ENCODE peak calls at places on chromosomes 4 and X, in seven cellular contexts. Z is fibroblast of lung, T is upper lobe of left lung, D is HFFc6, M is fibroblast of pulmonary artery, J is transverse colon, H is left lung. N is an unnamed sample.

GRCh38 chr4:48954314-48954713 is 31.8 kb upstream of the CWH43 start:
- DNase-seq in Z (peak), J (no peak), D (peak), H (no peak), M (no peak), T (no peak), N (no peak)

GRCh38 chr4:1416051-1416947 is 10.1 kb upstream of the NKX1-1 start:
- DNase-seq in T (no peak), Z (no peak), H (peak), M (no peak), J (no peak), D (no peak), N (no peak)

GRCh38 chr4:38287090-38287843 is 327.1 kb downstream of the PTTG2 start:
- DNase-seq in Z (no peak), H (no peak), M (no peak), T (no peak), D (no peak), J (no peak), N (no peak)

GRCh38 chr4:156346959-156347385 is 393.3 kb upstream of the CTSO start:
- DNase-seq in M (no peak), H (no peak), Z (no peak), T (no peak), D (no peak), J (no peak), N (peak)

GRCh38 chrX:154908821-154909220 is 22.7 kb downstream of the F8A1 start:
- DNase-seq in Z (no peak), M (no peak), H (no peak), D (no peak), J (no peak), T (no peak), N (no peak)

GRCh38 chr4:166972071-166972470 is 262.2 kb downstream of the SPOCK3 start:
- DNase-seq in H (no peak), T (no peak), D (no peak), Z (peak), M (peak), J (no peak), N (peak)

GRCh38 chr4:119328695-119329094 is 6.8 kb upstream of the FABP2 start:
- DNase-seq in M (no peak), H (no peak), Z (no peak), J (no peak), D (no peak), T (no peak), N (no peak)

GRCh38 chrX:123818243-123818642 is 41.6 kb upstream of the XIAP start:
- DNase-seq in J (no peak), M (no peak), H (no peak), Z (peak), T (no peak), D (peak), N (no peak)

GRCh38 chrX:131614241-131614640 is 70.4 kb downstream of the OR13H1 start:
- DNase-seq in T (no peak), J (no peak), D (no peak), M (no peak), Z (peak), H (no peak), N (no peak)

GRCh38 chr4:184430163-184430562 is 44.2 kb downstream of the IRF2 start:
- DNase-seq in M (no peak), T (no peak), D (no peak), H (no peak), J (no peak), Z (no peak), N (no peak)

GRCh38 chr4:186724861-186725419 is 1.3 kb upstream of the FAT1 start:
- DNase-seq in M (peak), H (no peak), D (no peak), J (no peak), Z (peak), T (no peak), N (peak)

GRCh38 chr4:74039065-74039763 is 725 bp upstream of the CXCL3 start:
- DNase-seq in H (no peak), J (no peak), T (no peak), Z (peak), D (no peak), M (peak), N (no peak)

GRCh38 chrX:137432609-137433008 is 133.3 kb upstream of the ZIC3 start:
- DNase-seq in T (no peak), D (no peak), J (no peak), Z (no peak), M (no peak), H (no peak), N (peak)

GRCh38 chrX:110853610-110854009 is 58.0 kb upstream of the CHRDL1 start:
- DNase-seq in J (no peak), T (no peak), D (peak), Z (peak), H (no peak), M (no peak), N (peak)

GRCh38 chr4:95151255-95151654 is 393.5 kb downstream of the BMPR1B start:
- DNase-seq in M (no peak), T (no peak), D (no peak), H (no peak), Z (no peak), J (no peak), N (no peak)

GRCh38 chr4:86977621-86978184 is 42.9 kb downstream of the AFF1 start:
- DNase-seq in T (no peak), D (peak), H (no peak), Z (peak), M (peak), J (peak), N (peak)

GRCh38 chr4:156923525-156923924 is 48.1 kb downstream of the PDGFC start:
- DNase-seq in D (no peak), H (no peak), T (no peak), J (no peak), M (no peak), Z (no peak), N (no peak)

GRCh38 chr4:151417766-151418376 is 8.9 kb downstream of the FHIP1A start:
- DNase-seq in H (no peak), J (no peak), M (peak), D (peak), Z (peak), T (no peak), N (peak)

GRCh38 chr4:73589887-73590801 is 30.1 kb downstream of the RASSF6 start:
- DNase-seq in T (no peak), D (no peak), H (no peak), J (no peak), M (peak), Z (peak), N (peak)

GRCh38 chrX:150581093-150581775 is 12.8 kb downstream of the MTM1 start:
- DNase-seq in J (no peak), H (no peak), D (peak), M (peak), Z (peak), T (no peak), N (peak)

GRCh38 chr4:108116423-108117168 is 52.1 kb downstream of the LEF1 start:
- DNase-seq in D (no peak), T (no peak), M (no peak), J (no peak), H (no peak), Z (no peak), N (no peak)

GRCh38 chr4:88575222-88575621 is 17.1 kb upstream of the HERC3 start:
- DNase-seq in Z (no peak), D (no peak), M (no peak), H (no peak), T (no peak), J (no peak), N (no peak)

GRCh38 chr4:80069837-80070788 is 2.9 kb downstream of the ANTXR2 start:
- DNase-seq in D (peak), J (no peak), T (no peak), M (no peak), Z (peak), H (no peak), N (peak)

GRCh38 chrX:154534526-154535322 is 11.9 kb downstream of the G6PD start:
- DNase-seq in T (peak), J (peak), H (peak), Z (peak), M (peak), D (peak), N (peak)

GRCh38 chr4:135371137-135371536 is 1169.5 kb upstream of the PABPC4L start:
- DNase-seq in M (no peak), D (no peak), T (no peak), J (no peak), Z (no peak), H (no peak), N (peak)

GRCh38 chr4:14871676-14872430 is 130.4 kb upstream of the CPEB2 start:
- DNase-seq in H (no peak), D (no peak), J (peak), T (peak), M (no peak), Z (no peak), N (peak)

GRCh38 chrX:68420559-68420958 is 12.7 kb downstream of the OPHN1 start:
- DNase-seq in H (no peak), D (no peak), Z (peak), M (no peak), J (no peak), T (no peak), N (no peak)

GRCh38 chr4:143489116-143489515 is 24.4 kb upstream of the SMARCA5 start:
- DNase-seq in H (no peak), D (peak), Z (peak), M (no peak), T (no peak), J (no peak), N (no peak)

GRCh38 chrX:148928803-148929202 is 428.4 kb downstream of the AFF2 start:
- DNase-seq in J (no peak), M (peak), T (no peak), Z (peak), D (no peak), H (no peak), N (peak)

GRCh38 chrX:148929686-148930085 is 429.3 kb downstream of the AFF2 start:
- DNase-seq in J (no peak), Z (peak), M (peak), H (no peak), D (no peak), T (no peak), N (peak)

GRCh38 chrX:148933881-148934280 is 433.5 kb downstream of the AFF2 start:
- DNase-seq in T (no peak), M (no peak), J (no peak), H (no peak), D (no peak), Z (no peak), N (peak)

GRCh38 chrX:148930330-148930729 is 429.9 kb downstream of the AFF2 start:
- DNase-seq in H (no peak), Z (no peak), J (no peak), T (no peak), D (no peak), M (no peak), N (peak)
- TF ChIP-seq CTCF in H (no peak), Z (no peak), J (no peak), T (no peak), D (no peak), M (no peak), N (no peak)

GRCh38 chrX:40573763-40574162 is 7.0 kb upstream of the ATP6AP2 start:
- DNase-seq in H (no peak), D (no peak), J (no peak), Z (no peak), M (peak), T (no peak), N (peak)
- TF ChIP-seq CTCF in H (no peak), D (peak), J (no peak), Z (peak), M (peak), T (no peak), N (peak)

GRCh38 chrX:14347523-14347922 is 181.8 kb upstream of the GLRA2 start:
- DNase-seq in J (no peak), D (no peak), M (no peak), H (no peak), Z (no peak), T (no peak), N (no peak)

DNA sequence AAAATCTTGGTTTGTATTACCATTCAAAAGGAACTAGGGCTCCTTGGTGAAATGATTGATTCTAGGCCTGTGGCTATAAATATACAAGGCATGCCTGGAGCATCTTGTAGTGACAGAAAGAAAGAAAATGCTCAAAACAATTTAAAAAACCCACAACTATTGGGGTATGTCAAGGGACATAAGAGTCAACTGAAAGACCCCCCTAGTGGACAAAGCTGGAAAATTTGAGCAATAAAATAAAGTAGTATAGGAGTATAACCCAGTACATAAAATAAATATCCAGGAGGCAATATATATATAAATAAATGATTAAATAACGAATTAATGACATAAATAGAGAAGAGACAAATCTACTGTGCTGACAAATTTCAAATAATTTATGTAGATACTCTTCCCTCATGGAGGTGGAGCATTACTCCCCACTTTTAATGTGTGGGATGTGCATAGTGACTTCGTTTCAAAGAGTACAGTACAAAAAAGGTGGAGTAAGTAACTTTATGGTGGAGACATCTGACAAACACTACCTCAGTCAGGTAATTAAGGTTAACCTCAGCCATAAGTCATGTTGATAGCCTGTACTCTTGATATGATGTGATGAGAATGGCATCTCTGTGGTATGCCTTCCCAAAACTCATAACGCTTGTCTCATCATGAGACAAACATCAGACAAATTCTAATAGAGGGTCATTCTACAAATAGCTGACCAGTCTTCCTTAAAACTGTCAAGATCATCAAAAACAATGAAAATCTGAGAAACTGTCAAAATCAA is 185.0 kb upstream of the GLRA2 start:
- DNase-seq in Z (no peak), H (no peak), M (no peak), T (no peak), D (no peak), J (no peak), N (no peak)
- TF ChIP-seq CTCF in Z (peak), H (no peak), M (no peak), T (no peak), D (peak), J (no peak), N (no peak)

DNA sequence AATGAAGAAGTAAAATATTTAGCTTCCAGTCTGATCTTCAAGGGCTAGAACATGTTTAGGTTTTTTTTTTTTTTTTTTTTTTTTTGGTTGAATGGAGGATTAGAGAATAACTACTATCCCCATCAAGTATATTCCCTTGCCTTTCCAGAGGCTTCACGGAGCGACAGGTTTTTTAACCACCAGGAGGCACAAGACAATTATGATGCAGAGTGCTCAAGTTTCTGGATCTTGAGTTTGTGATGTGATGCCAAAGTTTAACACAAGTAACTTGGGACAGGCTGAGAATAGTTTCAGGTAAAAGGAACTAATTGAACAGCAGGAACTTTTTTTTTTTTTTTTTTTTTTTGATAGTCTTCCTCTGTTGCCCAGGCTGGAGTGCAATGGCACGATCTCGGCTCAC is 30.3 kb downstream of the CCNI start:
- DNase-seq in Z (peak), D (no peak), H (no peak), J (no peak), M (peak), T (no peak), N (no peak)
- TF ChIP-seq CTCF in Z (peak), D (peak), H (no peak), J (no peak), M (peak), T (no peak), N (no peak)

GRCh38 chr4:8882239-8882638 is 10.6 kb upstream of the HMX1 start:
- DNase-seq in H (no peak), M (no peak), D (no peak), J (no peak), T (no peak), Z (no peak), N (no peak)

GRCh38 chr4:8891646-8892555 is 20.3 kb upstream of the HMX1 start:
- DNase-seq in T (no peak), M (no peak), H (no peak), D (no peak), J (no peak), Z (no peak), N (no peak)

GRCh38 chr4:8888856-8889255 is 17.2 kb upstream of the HMX1 start:
- DNase-seq in D (no peak), H (no peak), M (no peak), J (no peak), Z (no peak), T (no peak), N (no peak)

GRCh38 chr4:8891255-8891645 is 19.6 kb upstream of the HMX1 start:
- DNase-seq in T (no peak), Z (no peak), M (no peak), J (no peak), D (no peak), H (no peak), N (no peak)

GRCh38 chr4:8886625-8887406 is 15.2 kb upstream of the HMX1 start:
- DNase-seq in J (no peak), D (no peak), H (no peak), Z (no peak), T (no peak), M (no peak), N (peak)
- TF ChIP-seq CTCF in J (no peak), D (peak), H (no peak), Z (peak), T (no peak), M (peak), N (peak)

GRCh38 chr4:138216272-138216867 is 25.8 kb downstream of the SLC7A11 start:
- DNase-seq in H (no peak), Z (no peak), J (no peak), T (no peak), D (no peak), M (no peak), N (no peak)
- TF ChIP-seq CTCF in H (no peak), Z (no peak), J (no peak), T (no peak), D (no peak), M (no peak), N (no peak)

GRCh38 chrX:39163585-39163984 is 362.3 kb downstream of the MID1IP1 start:
- DNase-seq in J (no peak), H (no peak), T (no peak), Z (peak), D (no peak), M (no peak), N (no peak)

GRCh38 chrX:39161856-39162255 is 360.6 kb downstream of the MID1IP1 start:
- DNase-seq in J (no peak), M (no peak), Z (no peak), D (no peak), H (no peak), T (no peak), N (no peak)

GRCh38 chrX:39164212-39164611 is 363.0 kb downstream of the MID1IP1 start:
- DNase-seq in J (no peak), T (no peak), M (no peak), H (no peak), Z (no peak), D (no peak), N (no peak)

GRCh38 chrX:39165185-39165584 is 363.9 kb downstream of the MID1IP1 start:
- DNase-seq in Z (no peak), J (no peak), T (no peak), D (no peak), H (no peak), M (no peak), N (no peak)

DNA sequence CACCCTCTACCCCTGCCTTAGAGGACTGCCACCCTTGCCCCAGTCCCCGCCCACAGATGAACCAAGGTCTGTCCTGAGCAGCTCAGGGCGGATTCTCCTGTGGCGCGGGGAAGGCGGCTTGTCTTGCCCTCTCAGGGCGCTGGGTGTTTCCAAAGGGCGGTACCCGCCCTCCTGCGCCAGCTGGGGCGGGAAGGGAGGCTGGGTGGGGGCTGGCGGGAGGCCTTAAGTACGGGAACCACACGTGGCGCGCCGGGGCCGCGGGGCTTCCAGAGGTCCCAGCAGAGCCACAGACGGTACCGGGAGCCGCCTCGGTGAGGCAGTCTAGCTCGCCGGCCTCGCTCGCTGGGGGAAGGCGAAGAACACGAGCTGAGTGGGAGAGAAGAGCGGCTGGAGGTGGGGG is 361.1 kb downstream of the MID1IP1 start:
- DNase-seq in D (no peak), Z (no peak), J (peak), T (no peak), M (no peak), H (no peak), N (no peak)
- TF ChIP-seq CTCF in D (no peak), Z (no peak), J (no peak), T (no peak), M (no peak), H (no peak), N (no peak)